ENCODE peak calls at places on chromosomes 7 and 10, in seven cellular contexts. One of them, this sample, is unnamed.

GRCh38 chr10:131700032-131700431 is 200.8 kb upstream of the PPP2R2D start:
- DNase-seq in left ventricle myocardium inferior: no peak
- DNase-seq in MM.1S: no peak
- DNase-seq in gastrocnemius medialis: no peak
- DNase-seq in brain microvascular endothelial cell: no peak
- DNase-seq in tibial artery: no peak
- DNase-seq in uterus: peak
- DNase-seq in this sample: no peak

GRCh38 chr7:36192050-36192824 is 39.2 kb downstream of the EEPD1 start:
- DNase-seq in left ventricle myocardium inferior: no peak
- DNase-seq in MM.1S: no peak
- DNase-seq in gastrocnemius medialis: no peak
- DNase-seq in brain microvascular endothelial cell: peak
- DNase-seq in tibial artery: no peak
- DNase-seq in uterus: no peak
- DNase-seq in this sample: no peak

GRCh38 chr7:54992876-54993490 is 25.8 kb upstream of the EGFR start:
- DNase-seq in left ventricle myocardium inferior: no peak
- DNase-seq in MM.1S: no peak
- DNase-seq in gastrocnemius medialis: no peak
- DNase-seq in brain microvascular endothelial cell: peak
- DNase-seq in tibial artery: no peak
- DNase-seq in uterus: no peak
- DNase-seq in this sample: no peak

GRCh38 chr7:105218939-105219770 is 169.6 kb downstream of the SRPK2 start:
- DNase-seq in left ventricle myocardium inferior: no peak
- DNase-seq in MM.1S: no peak
- DNase-seq in gastrocnemius medialis: no peak
- DNase-seq in brain microvascular endothelial cell: no peak
- DNase-seq in tibial artery: no peak
- DNase-seq in uterus: no peak
- DNase-seq in this sample: no peak

GRCh38 chr10:71696635-71697326 is 22.8 kb downstream of the C10orf105 start:
- DNase-seq in left ventricle myocardium inferior: peak
- DNase-seq in MM.1S: peak
- DNase-seq in gastrocnemius medialis: peak
- DNase-seq in brain microvascular endothelial cell: peak
- DNase-seq in tibial artery: no peak
- DNase-seq in uterus: peak
- DNase-seq in this sample: peak

GRCh38 chr7:121501566-121501965 is 105.5 kb upstream of the FAM3C start:
- DNase-seq in left ventricle myocardium inferior: no peak
- DNase-seq in MM.1S: no peak
- DNase-seq in gastrocnemius medialis: no peak
- DNase-seq in brain microvascular endothelial cell: no peak
- DNase-seq in tibial artery: no peak
- DNase-seq in uterus: no peak
- DNase-seq in this sample: no peak

GRCh38 chr7:76315372-76315771 is 12.9 kb downstream of the HSPB1 start:
- DNase-seq in left ventricle myocardium inferior: no peak
- DNase-seq in MM.1S: no peak
- DNase-seq in gastrocnemius medialis: peak
- DNase-seq in brain microvascular endothelial cell: no peak
- DNase-seq in tibial artery: no peak
- DNase-seq in uterus: no peak
- DNase-seq in this sample: no peak

GRCh38 chr7:3272691-3273141 is 28.3 kb upstream of the SDK1 start:
- DNase-seq in left ventricle myocardium inferior: no peak
- DNase-seq in MM.1S: no peak
- DNase-seq in gastrocnemius medialis: no peak
- DNase-seq in brain microvascular endothelial cell: peak
- DNase-seq in tibial artery: no peak
- DNase-seq in uterus: no peak
- DNase-seq in this sample: no peak

GRCh38 chr7:27920281-27920946 is 180.5 kb downstream of the TAX1BP1 start:
- DNase-seq in left ventricle myocardium inferior: no peak
- DNase-seq in MM.1S: no peak
- DNase-seq in gastrocnemius medialis: no peak
- DNase-seq in brain microvascular endothelial cell: no peak
- DNase-seq in tibial artery: no peak
- DNase-seq in uterus: no peak
- DNase-seq in this sample: no peak

GRCh38 chr7:101087334-101088068 is 2.2 kb downstream of the TRIM56 start:
- DNase-seq in left ventricle myocardium inferior: no peak
- DNase-seq in MM.1S: no peak
- DNase-seq in gastrocnemius medialis: no peak
- DNase-seq in brain microvascular endothelial cell: no peak
- DNase-seq in tibial artery: no peak
- DNase-seq in uterus: no peak
- DNase-seq in this sample: no peak

GRCh38 chr10:33802566-33802965 is 468.1 kb upstream of the NRP1 start:
- DNase-seq in left ventricle myocardium inferior: no peak
- DNase-seq in MM.1S: no peak
- DNase-seq in gastrocnemius medialis: no peak
- DNase-seq in brain microvascular endothelial cell: no peak
- DNase-seq in tibial artery: no peak
- DNase-seq in uterus: no peak
- DNase-seq in this sample: no peak

GRCh38 chr10:17742918-17743317 is 9.1 kb upstream of the TMEM236 start:
- DNase-seq in left ventricle myocardium inferior: peak
- DNase-seq in MM.1S: peak
- DNase-seq in gastrocnemius medialis: no peak
- DNase-seq in brain microvascular endothelial cell: peak
- DNase-seq in tibial artery: peak
- DNase-seq in uterus: peak
- DNase-seq in this sample: peak

GRCh38 chr7:66297579-66297978 is 92.4 kb downstream of the TPST1 start:
- DNase-seq in left ventricle myocardium inferior: no peak
- DNase-seq in MM.1S: no peak
- DNase-seq in gastrocnemius medialis: no peak
- DNase-seq in brain microvascular endothelial cell: no peak
- DNase-seq in tibial artery: no peak
- DNase-seq in uterus: no peak
- DNase-seq in this sample: no peak

GRCh38 chr7:69596723-69597277 is 1.5 kb upstream of the AUTS2 start:
- DNase-seq in left ventricle myocardium inferior: no peak
- DNase-seq in MM.1S: no peak
- DNase-seq in gastrocnemius medialis: no peak
- DNase-seq in brain microvascular endothelial cell: no peak
- DNase-seq in tibial artery: no peak
- DNase-seq in uterus: no peak
- DNase-seq in this sample: no peak

GRCh38 chr7:7924303-7924702 is 44.3 kb upstream of the GLCCI1 start:
- DNase-seq in left ventricle myocardium inferior: no peak
- DNase-seq in MM.1S: no peak
- DNase-seq in gastrocnemius medialis: no peak
- DNase-seq in brain microvascular endothelial cell: no peak
- DNase-seq in tibial artery: no peak
- DNase-seq in uterus: no peak
- DNase-seq in this sample: no peak

GRCh38 chr7:150737265-150738055 is at the start of gene GIMAP5:
- DNase-seq in left ventricle myocardium inferior: no peak
- DNase-seq in MM.1S: no peak
- DNase-seq in gastrocnemius medialis: no peak
- DNase-seq in brain microvascular endothelial cell: no peak
- DNase-seq in tibial artery: no peak
- DNase-seq in uterus: no peak
- DNase-seq in this sample: peak

GRCh38 chr10:62978417-62978955 is 154.6 kb upstream of the NRBF2 start:
- DNase-seq in left ventricle myocardium inferior: no peak
- DNase-seq in MM.1S: no peak
- DNase-seq in gastrocnemius medialis: no peak
- DNase-seq in brain microvascular endothelial cell: no peak
- DNase-seq in tibial artery: no peak
- DNase-seq in uterus: no peak
- DNase-seq in this sample: no peak

GRCh38 chr10:100186253-100186780 is 488 bp upstream of the ERLIN1 start:
- DNase-seq in left ventricle myocardium inferior: peak
- DNase-seq in MM.1S: no peak
- DNase-seq in gastrocnemius medialis: peak
- DNase-seq in brain microvascular endothelial cell: no peak
- DNase-seq in tibial artery: peak
- DNase-seq in uterus: no peak
- DNase-seq in this sample: no peak

GRCh38 chr7:44236333-44236728 is 35.6 kb downstream of the YKT6 start:
- DNase-seq in left ventricle myocardium inferior: no peak
- DNase-seq in MM.1S: no peak
- DNase-seq in gastrocnemius medialis: no peak
- DNase-seq in brain microvascular endothelial cell: no peak
- DNase-seq in tibial artery: no peak
- DNase-seq in uterus: no peak
- DNase-seq in this sample: no peak

GRCh38 chr10:71395621-71396020 is 1.1 kb upstream of the CDH23 start:
- DNase-seq in left ventricle myocardium inferior: no peak
- DNase-seq in MM.1S: no peak
- DNase-seq in gastrocnemius medialis: no peak
- DNase-seq in brain microvascular endothelial cell: no peak
- DNase-seq in tibial artery: no peak
- DNase-seq in uterus: no peak
- DNase-seq in this sample: no peak

GRCh38 chr10:23918839-23919238 is 290.1 kb upstream of the KIAA1217 start:
- DNase-seq in left ventricle myocardium inferior: no peak
- DNase-seq in MM.1S: no peak
- DNase-seq in gastrocnemius medialis: no peak
- DNase-seq in brain microvascular endothelial cell: no peak
- DNase-seq in tibial artery: no peak
- DNase-seq in uterus: no peak
- DNase-seq in this sample: no peak

GRCh38 chr10:46248651-46249131 is 38.1 kb upstream of the ANTXRL start:
- DNase-seq in left ventricle myocardium inferior: no peak
- DNase-seq in MM.1S: no peak
- DNase-seq in gastrocnemius medialis: no peak
- DNase-seq in brain microvascular endothelial cell: no peak
- DNase-seq in tibial artery: peak
- DNase-seq in uterus: peak
- DNase-seq in this sample: peak

GRCh38 chr10:4119107-4119506 is 334.1 kb upstream of the KLF6 start:
- DNase-seq in left ventricle myocardium inferior: no peak
- DNase-seq in MM.1S: no peak
- DNase-seq in gastrocnemius medialis: no peak
- DNase-seq in brain microvascular endothelial cell: no peak
- DNase-seq in tibial artery: no peak
- DNase-seq in uterus: no peak
- DNase-seq in this sample: no peak

GRCh38 chr10:4120454-4120853 is 335.4 kb upstream of the KLF6 start:
- DNase-seq in left ventricle myocardium inferior: no peak
- DNase-seq in MM.1S: peak
- DNase-seq in gastrocnemius medialis: no peak
- DNase-seq in brain microvascular endothelial cell: no peak
- DNase-seq in tibial artery: no peak
- DNase-seq in uterus: no peak
- DNase-seq in this sample: peak

GRCh38 chr10:4121531-4122380 is 336.7 kb upstream of the KLF6 start:
- DNase-seq in left ventricle myocardium inferior: no peak
- DNase-seq in MM.1S: peak
- DNase-seq in gastrocnemius medialis: no peak
- DNase-seq in brain microvascular endothelial cell: no peak
- DNase-seq in tibial artery: no peak
- DNase-seq in uterus: no peak
- DNase-seq in this sample: no peak

GRCh38 chr10:4117604-4118003 is 332.6 kb upstream of the KLF6 start:
- DNase-seq in left ventricle myocardium inferior: no peak
- DNase-seq in MM.1S: no peak
- DNase-seq in gastrocnemius medialis: no peak
- DNase-seq in brain microvascular endothelial cell: no peak
- DNase-seq in tibial artery: no peak
- DNase-seq in uterus: no peak
- DNase-seq in this sample: no peak
- H3K27ac ChIP-seq in left ventricle myocardium inferior: no peak
- H3K27ac ChIP-seq in MM.1S: no peak
- H3K27ac ChIP-seq in gastrocnemius medialis: no peak
- H3K27ac ChIP-seq in brain microvascular endothelial cell: no peak
- H3K27ac ChIP-seq in tibial artery: no peak
- H3K27ac ChIP-seq in uterus: no peak
- H3K27ac ChIP-seq in this sample: no peak

GRCh38 chr7:1056785-1057410 is 12.6 kb downstream of the GPR146 start:
- DNase-seq in left ventricle myocardium inferior: no peak
- DNase-seq in MM.1S: no peak
- DNase-seq in gastrocnemius medialis: no peak
- DNase-seq in brain microvascular endothelial cell: no peak
- DNase-seq in tibial artery: no peak
- DNase-seq in uterus: no peak
- DNase-seq in this sample: no peak
- H3K4me3 ChIP-seq in left ventricle myocardium inferior: peak
- H3K4me3 ChIP-seq in MM.1S: no peak
- H3K4me3 ChIP-seq in gastrocnemius medialis: no peak
- H3K4me3 ChIP-seq in brain microvascular endothelial cell: no peak
- H3K4me3 ChIP-seq in tibial artery: no peak
- H3K4me3 ChIP-seq in uterus: no peak
- H3K4me3 ChIP-seq in this sample: no peak

DNA sequence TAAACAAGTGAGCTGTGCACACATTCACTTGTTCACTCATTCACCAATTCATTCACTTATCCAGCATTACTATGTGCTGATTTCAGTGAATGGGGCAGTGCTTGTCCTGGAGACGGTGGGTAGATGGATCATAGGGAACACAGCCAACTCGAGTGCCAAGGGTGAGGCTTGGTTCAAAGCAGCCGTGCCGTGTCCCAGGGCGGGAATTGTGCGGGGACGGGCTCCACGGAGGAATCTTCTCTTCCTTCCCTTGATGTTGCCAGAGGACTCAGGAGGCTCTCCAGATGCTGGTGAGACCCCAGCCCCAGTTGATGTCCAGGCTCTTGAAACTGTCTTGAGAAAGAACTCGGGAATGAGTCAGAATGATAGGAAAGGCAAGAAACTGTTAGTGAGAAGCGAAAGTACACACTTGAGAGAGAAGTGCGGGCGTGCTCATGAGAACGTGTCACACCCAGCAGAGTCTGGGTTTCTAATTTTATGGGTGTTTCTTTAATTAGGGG is 3.0 kb downstream of the SH2D4B start:
- DNase-seq in left ventricle myocardium inferior: no peak
- DNase-seq in MM.1S: no peak
- DNase-seq in gastrocnemius medialis: no peak
- DNase-seq in brain microvascular endothelial cell: no peak
- DNase-seq in tibial artery: no peak
- DNase-seq in uterus: no peak
- DNase-seq in this sample: no peak
- H3K27ac ChIP-seq in left ventricle myocardium inferior: peak
- H3K27ac ChIP-seq in MM.1S: no peak
- H3K27ac ChIP-seq in gastrocnemius medialis: peak
- H3K27ac ChIP-seq in brain microvascular endothelial cell: no peak
- H3K27ac ChIP-seq in tibial artery: no peak
- H3K27ac ChIP-seq in uterus: no peak
- H3K27ac ChIP-seq in this sample: no peak

DNA sequence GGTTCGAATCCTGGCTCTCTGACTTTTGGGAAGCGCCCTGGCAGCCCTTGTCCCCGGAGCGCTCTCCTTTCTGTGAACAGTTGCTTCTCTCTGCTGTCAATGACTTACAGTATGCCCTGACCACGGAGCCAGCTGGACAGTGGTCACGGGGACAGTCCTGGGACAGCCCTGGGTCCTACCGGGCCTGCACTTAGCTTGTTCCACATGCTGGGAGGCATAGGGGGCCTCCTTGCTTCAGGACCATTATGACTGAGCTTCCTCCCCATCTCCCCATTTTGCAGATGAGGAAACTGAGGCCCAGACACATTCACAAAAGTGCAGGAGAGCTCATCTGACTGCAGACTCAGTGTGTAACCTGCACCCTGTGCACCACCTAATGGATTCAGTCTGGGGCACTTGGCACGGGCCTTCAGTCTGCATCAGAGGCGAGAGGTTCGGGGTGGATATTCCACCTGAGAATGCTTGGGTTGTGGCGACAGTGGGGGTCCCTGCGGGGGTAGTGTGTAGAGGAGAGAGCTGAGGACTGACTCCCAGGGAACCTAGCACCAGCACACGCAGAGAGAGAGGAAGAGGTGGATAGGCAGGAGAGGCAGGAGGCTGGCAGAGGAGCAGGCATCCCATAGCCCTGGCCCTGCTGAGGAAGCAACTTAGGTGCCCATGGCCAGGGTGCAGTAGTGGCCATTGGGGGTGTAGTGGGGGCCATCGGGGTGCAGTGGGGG is 1.6 kb downstream of the DOCK1 start:
- DNase-seq in left ventricle myocardium inferior: no peak
- DNase-seq in MM.1S: no peak
- DNase-seq in gastrocnemius medialis: no peak
- DNase-seq in brain microvascular endothelial cell: no peak
- DNase-seq in tibial artery: no peak
- DNase-seq in uterus: no peak
- DNase-seq in this sample: no peak
- H3K4me3 ChIP-seq in left ventricle myocardium inferior: peak
- H3K4me3 ChIP-seq in MM.1S: no peak
- H3K4me3 ChIP-seq in gastrocnemius medialis: peak
- H3K4me3 ChIP-seq in brain microvascular endothelial cell: peak
- H3K4me3 ChIP-seq in tibial artery: peak
- H3K4me3 ChIP-seq in uterus: no peak
- H3K4me3 ChIP-seq in this sample: no peak